ENCODE peak calls at places on chromosomes 16 and 17, in four cellular contexts. D is aorta, E is brain microvascular endothelial cell, G is BE2C. V is an unnamed sample.

GRCh38 chr16:84738255-84739038 is 38.6 kb downstream of the USP10 start:
- DNase-seq in G (peak; percentile 82), E (peak; percentile 82), D (peak; percentile 78), V (peak; percentile 73)

GRCh38 chr17:7552621-7553051 is 3.8 kb downstream of the TNFSF12 start:
- DNase-seq in G (no peak), D (no peak), E (no peak), V (no peak)

GRCh38 chr17:33732116-33732515 is 439.0 kb upstream of the ASIC2 start:
- DNase-seq in E (no peak), G (no peak), D (no peak), V (no peak)

GRCh38 chr17:78777886-78778285 is 4.2 kb downstream of the CYTH1 start:
- DNase-seq in G (no peak), D (no peak), E (no peak), V (no peak)

GRCh38 chr17:27473748-27474609 is 17.7 kb downstream of the KSR1 start:
- DNase-seq in D (no peak), E (no peak), G (peak; percentile 14), V (peak; percentile 72)

GRCh38 chr17:48012151-48012520 is 25.5 kb downstream of the COPZ2 start:
- DNase-seq in D (peak; percentile 64), G (peak; percentile 98), E (no peak), V (peak; percentile 73)

GRCh38 chr17:31533546-31534155 is 142.2 kb downstream of the RAB11FIP4 start:
- DNase-seq in D (peak; percentile 69), E (peak; percentile 69), G (peak; percentile 56), V (no peak)

GRCh38 chr16:22683730-22684280 is 130.2 kb upstream of the HS3ST2 start:
- DNase-seq in G (no peak), D (no peak), E (no peak), V (no peak)

GRCh38 chr16:12411521-12411920 is 392.2 kb downstream of the CPPED1 start:
- DNase-seq in G (no peak), E (no peak), D (no peak), V (no peak)

GRCh38 chr16:83717814-83718213 is 90.0 kb upstream of the HSBP1 start:
- DNase-seq in G (no peak), D (no peak), E (peak; percentile 71), V (no peak)

GRCh38 chr17:79478051-79478461 is 132.8 kb downstream of the RBFOX3 start:
- DNase-seq in D (no peak), G (no peak), E (no peak), V (no peak)

GRCh38 chr16:30030841-30031413 is at the start of gene TLCD3B:
- DNase-seq in G (peak; percentile 53), E (no peak), D (no peak), V (no peak)

GRCh38 chr17:15468142-15468541 is 721 bp upstream of the CDRT4 start:
- DNase-seq in E (no peak), D (no peak), G (no peak), V (no peak)

GRCh38 chr16:29708917-29709600 is 30.1 kb downstream of the QPRT start:
- DNase-seq in D (no peak), E (no peak), G (no peak), V (peak; percentile 21)

GRCh38 chr17:55576237-55576998 is 65.2 kb upstream of the SMIM36 start:
- DNase-seq in G (no peak), E (peak; percentile 90), D (peak; percentile 52), V (no peak)

GRCh38 chr16:20903889-20904506 is 3.4 kb downstream of the LYRM1 start:
- DNase-seq in D (no peak), G (no peak), E (no peak), V (no peak)

GRCh38 chr16:89624775-89625761 is 11.6 kb downstream of the DPEP1 start:
- DNase-seq in E (no peak), D (no peak), G (no peak), V (no peak)

GRCh38 chr17:32746698-32747097 is 130.2 kb downstream of the MYO1D start:
- DNase-seq in G (no peak), E (peak; percentile 33), D (no peak), V (no peak)

GRCh38 chr17:80924111-80924806 is 67.4 kb upstream of the CHMP6 start:
- DNase-seq in E (no peak), G (no peak), D (no peak), V (peak; percentile 58)

GRCh38 chr17:31405941-31406371 is 14.5 kb downstream of the RAB11FIP4 start:
- DNase-seq in D (peak; percentile 17), G (no peak), E (no peak), V (peak; percentile 56)

GRCh38 chr16:76459111-76459510 is 181.9 kb downstream of the CNTNAP4 start:
- DNase-seq in E (no peak), G (no peak), D (no peak), V (no peak)

GRCh38 chr16:65576631-65577030 is 454.8 kb upstream of the CDH11 start:
- DNase-seq in D (peak; percentile 23), E (no peak), G (peak; percentile 13), V (no peak)

GRCh38 chr16:48101069-48101674 is 54.6 kb downstream of the ABCC12 start:
- DNase-seq in E (no peak), G (no peak), D (no peak), V (no peak)

GRCh38 chr16:73056911-73057310 is 9.0 kb upstream of the ZFHX3 start:
- DNase-seq in D (no peak), E (no peak), G (no peak), V (no peak)

GRCh38 chr17:71522383-71522782 is 598.4 kb upstream of the SOX9 start:
- DNase-seq in G (no peak), D (no peak), E (no peak), V (no peak)

GRCh38 chr17:32795339-32795979 is 81.5 kb downstream of the MYO1D start:
- DNase-seq in D (no peak), E (no peak), G (no peak), V (no peak)

GRCh38 chr17:18235743-18236256 is 10.4 kb downstream of the LLGL1 start:
- DNase-seq in G (no peak), D (peak; percentile 73), E (peak; percentile 43), V (no peak)

GRCh38 chr16:59296002-59296401 is 561.9 kb upstream of the GOT2 start:
- DNase-seq in D (no peak), E (no peak), G (no peak), V (no peak)

GRCh38 chr16:81694494-81695285 is 84.4 kb upstream of the PLCG2 start:
- DNase-seq in D (no peak), E (no peak), G (no peak), V (no peak)

GRCh38 chr16:67481561-67482259 is 753 bp upstream of the ATP6V0D1 start:
- DNase-seq in G (peak; percentile 39), D (peak; percentile 69), E (no peak), V (peak; percentile 76)

GRCh38 chr17:19415806-19416775 is 5.1 kb downstream of the RNF112 start:
- DNase-seq in E (no peak), D (no peak), G (no peak), V (no peak)

GRCh38 chr16:22643886-22644285 is 133.2 kb downstream of the NPIPB5 start:
- DNase-seq in G (no peak), D (no peak), E (no peak), V (no peak)

GRCh38 chr16:23039118-23039517 is 110.1 kb downstream of the USP31 start:
- DNase-seq in E (no peak), G (no peak), D (no peak), V (no peak)

GRCh38 chr17:55513885-55514590 is 2.8 kb upstream of the SMIM36 start:
- DNase-seq in G (peak; percentile 60), E (peak; percentile 68), D (peak; percentile 59), V (no peak)

GRCh38 chr17:77025781-77026180 is 115.0 kb upstream of the SEC14L1 start:
- DNase-seq in E (no peak), G (no peak), D (no peak), V (no peak)

GRCh38 chr17:16428098-16428882 is 12.9 kb downstream of the TRPV2 start:
- DNase-seq in E (no peak), D (no peak), G (peak; percentile 76), V (peak; percentile 83)

GRCh38 chr17:76384987-76385891 is 830 bp downstream of the SPHK1 start:
- DNase-seq in D (peak; percentile 81), E (peak; percentile 77), G (no peak), V (peak; percentile 74)

GRCh38 chr17:46154151-46154816 is 38.9 kb downstream of the KANSL1 start:
- DNase-seq in E (no peak), D (no peak), G (no peak), V (no peak)

GRCh38 chr17:3754458-3755334 is 31.0 kb downstream of the HASPIN start:
- DNase-seq in E (no peak), D (no peak), G (no peak), V (peak; percentile 95)
- H3K27me3 ChIP-seq in E (no peaks in the 10 kb centered on the region), D (no peaks in the 10 kb centered on the region), G (no peaks in the 10 kb centered on the region), V (no peaks in the 10 kb centered on the region)

DNA sequence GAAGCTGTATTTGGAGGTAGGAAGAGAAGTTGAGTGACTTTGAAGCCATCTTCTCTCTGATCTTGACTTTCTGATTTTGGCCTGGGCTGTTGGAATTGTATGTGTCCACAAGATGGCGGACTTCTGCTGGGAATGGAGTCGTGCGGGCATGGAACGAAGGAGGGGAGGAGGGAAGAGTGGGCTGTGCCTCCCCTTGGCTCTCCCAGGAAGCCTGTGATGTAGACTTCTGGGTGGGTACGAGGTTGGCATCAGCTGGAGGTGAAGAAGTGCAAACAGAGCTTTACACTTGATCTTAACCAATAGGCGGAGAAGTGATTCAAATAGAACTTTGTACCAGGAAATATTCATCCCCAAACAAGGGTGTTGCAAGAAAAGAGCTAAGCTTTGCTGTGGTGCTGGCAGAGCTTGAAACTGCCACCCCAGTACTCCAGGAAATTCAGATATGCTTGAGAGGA is 7.4 kb upstream of the TMEM220 start:
- DNase-seq in G (peak; percentile 51), E (peak; percentile 47), D (peak; percentile 71), V (peak; percentile 79)
- H3K27me3 ChIP-seq in G (no peaks in the 10 kb centered on the region), E (no peaks in the 10 kb centered on the region), D (no peaks in the 10 kb centered on the region), V (no peaks in the 10 kb centered on the region)

GRCh38 chr17:44979426-44980273 is 11.5 kb upstream of the C1QL1 start:
- DNase-seq in E (no peak), D (no peak), G (no peak), V (no peak)
- H3K27me3 ChIP-seq in E (peaks cover 10% of the 10 kb centered on the region), D (no peaks in the 10 kb centered on the region), G (no peaks in the 10 kb centered on the region), V (peaks cover 4% of the 10 kb centered on the region)

GRCh38 chr17:66831383-66832220 is 3.3 kb upstream of the CACNG5 start:
- DNase-seq in E (no peak), G (no peak), D (no peak), V (no peak)

GRCh38 chr17:66833201-66833600 is 1.7 kb upstream of the CACNG5 start:
- DNase-seq in E (no peak), D (no peak), G (no peak), V (no peak)

GRCh38 chr17:66829883-66830282 is 5.0 kb upstream of the CACNG5 start:
- DNase-seq in G (no peak), D (no peak), E (no peak), V (no peak)

GRCh38 chr17:66829386-66829864 is 5.5 kb upstream of the CACNG5 start:
- DNase-seq in G (no peak), D (no peak), E (peak; percentile 58), V (no peak)

DNA sequence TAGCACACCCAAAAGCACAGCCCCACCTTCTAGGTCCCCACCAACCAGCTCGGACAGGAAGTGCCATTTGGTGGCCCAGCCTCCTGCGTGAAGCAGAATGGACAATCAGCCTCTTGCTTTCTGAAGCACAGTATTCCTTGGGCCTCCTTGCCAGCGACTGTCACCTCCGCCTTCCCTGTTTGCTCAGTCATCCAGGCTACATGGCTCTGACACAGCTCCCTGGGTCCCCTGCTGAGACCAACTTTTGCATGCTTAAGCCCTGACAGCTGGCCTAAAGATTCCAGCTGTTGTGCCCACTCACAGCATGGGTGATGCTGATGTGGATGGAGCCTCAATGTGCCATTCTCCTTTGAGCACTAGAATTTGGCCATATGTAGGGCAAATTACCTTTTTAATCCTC is 4.5 kb upstream of the CACNG5 start:
- DNase-seq in D (no peak), G (no peak), E (no peak), V (no peak)
- H3K27me3 ChIP-seq in D (no peaks in the 10 kb centered on the region), G (no peaks in the 10 kb centered on the region), E (peaks cover 15% of the 10 kb centered on the region), V (peaks cover 35% of the 10 kb centered on the region)

V was measured in upper lobe of right lung.